ENCODE peak calls at places on chromosomes 11 and 22, in six cellular contexts. C is astrocyte, H is SK-N-SH, Q is AG04449, G is hepatocyte, B is NB4. R is an unnamed sample.

GRCh38 chr11:45362636-45363035 is 76.5 kb upstream of the SYT13 start:
- DNase-seq in C (no peak), H (no peak), Q (no peak), G (no peak), B (no peak), R (no peak)

GRCh38 chr22:25689631-25690030 is 52.4 kb upstream of the MYO18B start:
- DNase-seq in C (peak; percentile 16), H (no peak), Q (no peak), G (no peak), B (no peak), R (no peak)

GRCh38 chr11:8094656-8095055 is 13.6 kb downstream of the TUB start:
- DNase-seq in C (no peak), H (no peak), Q (no peak), G (no peak), B (no peak), R (no peak)

GRCh38 chr22:42275176-42275575 is 4.7 kb upstream of the TCF20 start:
- DNase-seq in C (no peak), H (no peak), Q (no peak), G (no peak), B (no peak), R (no peak)

GRCh38 chr11:70826950-70827349 is 425.4 kb downstream of the SHANK2 start:
- DNase-seq in C (no peak), H (peak; percentile 67), Q (no peak), G (no peak), B (no peak), R (no peak)

GRCh38 chr11:101765932-101766331 is 148.9 kb upstream of the CEP126 start:
- DNase-seq in C (no peak), H (no peak), Q (no peak), G (no peak), B (no peak), R (no peak)

GRCh38 chr11:58914821-58915543 is 24.3 kb upstream of the GLYATL1 start:
- DNase-seq in C (peak; percentile 27), H (no peak), Q (no peak), G (no peak), B (no peak), R (no peak)

GRCh38 chr11:10328314-10329090 is 23.6 kb downstream of the ADM start:
- DNase-seq in C (peak; percentile 85), H (no peak), Q (no peak), G (no peak), B (peak; percentile 12), R (no peak)

GRCh38 chr11:70243912-70244652 is 26.4 kb upstream of the PPFIA1 start:
- DNase-seq in C (peak; percentile 45), H (no peak), Q (no peak), G (no peak), B (no peak), R (no peak)

GRCh38 chr11:111978028-111978771 is 41.1 kb downstream of the DIXDC1 start:
- DNase-seq in C (peak; percentile 63), H (peak; percentile 52), Q (no peak), G (peak; percentile 74), B (no peak), R (no peak)

GRCh38 chr22:48154943-48155240 is 1392.4 kb downstream of the TBC1D22A start:
- DNase-seq in C (no peak), H (no peak), Q (no peak), G (no peak), B (no peak), R (no peak)

GRCh38 chr22:24926849-24927579 is 19.5 kb downstream of the LHFPL7 start:
- DNase-seq in C (peak; percentile 42), H (no peak), Q (no peak), G (no peak), B (no peak), R (no peak)

GRCh38 chr11:83438438-83438837 is 152.3 kb upstream of the CCDC90B start:
- DNase-seq in C (no peak), H (no peak), Q (no peak), G (no peak), B (peak; percentile 68), R (no peak)

GRCh38 chr11:75056806-75057205 is 39.9 kb downstream of the OR2AT4 start:
- DNase-seq in C (no peak), H (no peak), Q (no peak), G (no peak), B (peak; percentile 14), R (no peak)

GRCh38 chr11:119101759-119102423 is at the start of gene DPAGT1:
- DNase-seq in C (peak; percentile 96), H (peak; percentile 81), Q (peak; percentile 82), G (peak; percentile 94), B (peak; percentile 98), R (peak; percentile 90)

DNA sequence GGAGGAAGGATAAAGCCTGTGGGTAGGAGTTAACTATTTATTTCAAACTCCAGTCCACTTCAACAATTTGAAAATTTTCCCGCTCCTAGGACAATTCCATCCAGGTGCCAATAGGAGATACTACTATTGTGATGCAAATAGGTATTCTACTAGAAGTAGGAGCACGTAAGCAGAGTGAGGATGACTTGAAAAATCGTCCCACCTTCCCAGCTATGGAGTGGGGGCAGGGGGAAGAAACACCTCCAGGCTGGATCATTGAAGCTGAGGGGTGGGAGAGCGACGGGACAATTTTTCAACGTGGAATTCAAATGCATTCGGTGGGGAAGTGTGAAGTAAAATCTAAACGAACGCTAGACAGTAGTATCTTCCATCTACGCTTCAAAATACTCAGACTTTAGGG is 612 bp upstream of the ARHGAP42 start:
- DNase-seq in C (no peak), H (no peak), Q (no peak), G (no peak), B (no peak), R (no peak)
- H3K4me3 ChIP-seq in C (peak overlapping the region; percentile 94), H (no peak overlapping the region), Q (peak overlapping the region; percentile 73), G (peak overlapping the region; percentile 85), B (no peak overlapping the region), R (peak overlapping the region; percentile 86)

GRCh38 chr22:23859201-23859600 is 1.5 kb downstream of the SLC2A11 start:
- DNase-seq in C (no peak), H (no peak), Q (no peak), G (no peak), B (no peak), R (no peak)

GRCh38 chr22:23862103-23862502 is 4.4 kb downstream of the SLC2A11 start:
- DNase-seq in C (no peak), H (peak; percentile 65), Q (no peak), G (peak; percentile 50), B (peak; percentile 73), R (no peak)

GRCh38 chr22:23856721-23857605 is 712 bp upstream of the SLC2A11 start:
- DNase-seq in C (peak; percentile 54), H (peak; percentile 63), Q (no peak), G (peak; percentile 73), B (no peak), R (no peak)

GRCh38 chr22:23857606-23858483 is at the start of gene SLC2A11:
- DNase-seq in C (peak; percentile 89), H (peak; percentile 96), Q (peak; percentile 65), G (peak; percentile 100), B (peak; percentile 97), R (peak; percentile 87)

DNA sequence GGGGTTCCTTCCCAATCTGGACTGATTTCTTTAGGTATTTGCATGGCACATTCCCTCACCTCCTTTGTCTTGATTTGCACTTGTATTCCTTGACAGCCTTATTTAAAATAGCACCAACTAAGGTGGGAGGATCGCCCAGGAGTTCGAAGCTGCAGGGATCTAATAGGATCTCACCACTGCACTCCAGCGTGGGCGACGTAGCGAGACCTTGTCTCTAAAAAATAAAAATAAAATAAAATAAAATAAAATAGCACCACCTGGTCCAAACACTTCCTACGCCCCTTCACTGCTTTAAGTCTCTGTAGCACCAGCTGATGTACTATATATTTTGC is 775 bp downstream of the SLC2A11 start:
- DNase-seq in C (no peak), H (no peak), Q (no peak), G (no peak), B (no peak), R (no peak)
- TF ChIP-seq CTCF in C (no peak), H (no peak), Q (no peak), G (no peak), B (no peak), R (no peak)

DNA sequence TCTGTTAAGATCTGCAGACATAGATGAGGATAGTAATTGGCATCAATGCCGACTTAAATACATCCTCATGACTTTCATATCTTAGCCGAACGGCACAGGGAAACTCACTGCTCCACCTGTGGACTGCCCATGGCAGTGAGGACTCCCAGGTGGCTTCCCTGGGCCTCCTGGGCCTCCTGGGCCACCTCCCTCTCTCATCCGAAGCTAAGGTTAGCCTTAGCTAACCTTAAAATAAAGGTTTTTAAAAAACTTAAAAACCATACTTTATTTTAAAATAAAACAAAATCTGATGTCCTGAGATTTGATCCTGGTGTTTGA is 38.1 kb upstream of the TSKU start:
- DNase-seq in C (no peak), H (no peak), Q (no peak), G (no peak), B (no peak), R (no peak)
- H3K4me3 ChIP-seq in C (no peak overlapping the region), H (no peak overlapping the region), Q (no peak overlapping the region), G (no peak overlapping the region), B (no peak overlapping the region), R (no peak overlapping the region)

GRCh38 chr22:40511604-40512003 is 124.9 kb downstream of the MRTFA start:
- DNase-seq in C (no peak), H (no peak), Q (no peak), G (no peak), B (no peak), R (no peak)
- TF ChIP-seq CTCF in C (no peak), H (no peak), Q (no peak), G (no peak), B (no peak), R (no peak)

GRCh38 chr11:72238040-72238450 is 5.9 kb downstream of the PHOX2A start:
- DNase-seq in C (peak; percentile 45), H (peak; percentile 87), Q (no peak), G (peak; percentile 82), B (peak; percentile 75), R (peak; percentile 26)
- H3K4me3 ChIP-seq in C (no peak overlapping the region), H (peak overlapping the region; percentile 83), Q (no peak overlapping the region), G (no peak overlapping the region), B (no peak overlapping the region), R (no peak overlapping the region)

GRCh38 chr22:37930270-37930951 is 23.0 kb downstream of the C22orf23 start:
- DNase-seq in C (no peak), H (peak; percentile 64), Q (no peak), G (no peak), B (peak; percentile 42), R (no peak)

GRCh38 chr22:37931893-37932389 is 21.5 kb downstream of the C22orf23 start:
- DNase-seq in C (no peak), H (no peak), Q (no peak), G (no peak), B (no peak), R (no peak)

GRCh38 chr22:37929390-37929789 is 23.3 kb downstream of the MICALL1 start:
- DNase-seq in C (no peak), H (no peak), Q (no peak), G (no peak), B (no peak), R (no peak)

GRCh38 chr22:37932401-37932800 is 21.0 kb downstream of the C22orf23 start:
- DNase-seq in C (no peak), H (no peak), Q (no peak), G (no peak), B (no peak), R (no peak)

DNA sequence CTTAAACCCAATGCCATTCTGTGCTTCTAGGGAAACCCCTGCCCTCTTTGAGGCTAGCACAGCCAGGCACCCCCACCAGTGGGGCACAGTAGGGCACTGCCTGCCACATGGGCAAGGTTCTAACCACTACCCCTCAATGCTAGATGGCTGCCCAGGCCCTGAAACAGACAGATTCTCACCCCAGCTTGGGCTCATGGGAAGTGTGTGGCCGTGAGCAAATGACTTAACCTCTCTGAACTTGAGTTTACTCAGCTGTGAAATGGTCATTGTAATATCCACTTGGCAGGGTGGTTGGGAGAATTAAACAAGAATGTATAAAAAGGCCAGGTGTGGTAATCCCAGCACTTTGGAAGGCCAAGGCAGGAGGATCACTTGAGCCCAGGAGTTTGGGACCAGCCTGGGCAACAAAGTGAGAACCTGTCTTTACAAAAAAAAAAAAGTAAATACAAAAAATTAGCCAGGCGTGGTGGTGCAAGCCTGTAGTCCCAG is 22.4 kb downstream of the C22orf23 start:
- DNase-seq in C (no peak), H (no peak), Q (no peak), G (no peak), B (no peak), R (no peak)
- TF ChIP-seq CTCF in C (no peak), H (no peak), Q (no peak), G (no peak), B (no peak), R (no peak)

R was measured in retinal pigment epithelial cell.